ENCODE peak calls at places on chromosomes 16 and 17, in eight cellular contexts. One of them, this sample, is unnamed.

GRCh38 chr17:54426287-54426886 is 474.3 kb upstream of the TOM1L1 start:
- DNase-seq in MCF 10A: peak
- DNase-seq in HuH-7.5: peak
- DNase-seq in activated naive CD4-positive, alpha-beta T cell treated with anti-CD3 and anti-CD28 coated beads, Interleukin-2, amount 50 U/mL, for 16 hours: no peak
- DNase-seq in AG04450: no peak
- DNase-seq in activated T-cell treated with anti-CD3 and anti-CD28 coated beads, Interleukin-2, amount 50 U/mL, for 4 hours: no peak
- DNase-seq in AG10803: no peak
- DNase-seq in stimulated activated naive CD4-positive, alpha-beta T cell: no peak
- DNase-seq in this sample: no peak

GRCh38 chr17:42895185-42895555 is 5.4 kb upstream of the G6PC1 start:
- DNase-seq in HuH-7.5: no peak
- DNase-seq in stimulated activated naive CD4-positive, alpha-beta T cell: no peak
- DNase-seq in MCF 10A: peak
- DNase-seq in AG04450: peak
- DNase-seq in activated naive CD4-positive, alpha-beta T cell treated with anti-CD3 and anti-CD28 coated beads, Interleukin-2, amount 50 U/mL, for 16 hours: no peak
- DNase-seq in activated T-cell treated with anti-CD3 and anti-CD28 coated beads, Interleukin-2, amount 50 U/mL, for 4 hours: no peak
- DNase-seq in AG10803: peak
- DNase-seq in this sample: peak

GRCh38 chr16:68779891-68780290 is 42.8 kb downstream of the CDH1 start:
- DNase-seq in stimulated activated naive CD4-positive, alpha-beta T cell: no peak
- DNase-seq in activated T-cell treated with anti-CD3 and anti-CD28 coated beads, Interleukin-2, amount 50 U/mL, for 4 hours: no peak
- DNase-seq in AG04450: no peak
- DNase-seq in MCF 10A: no peak
- DNase-seq in HuH-7.5: no peak
- DNase-seq in AG10803: no peak
- DNase-seq in activated naive CD4-positive, alpha-beta T cell treated with anti-CD3 and anti-CD28 coated beads, Interleukin-2, amount 50 U/mL, for 16 hours: no peak
- DNase-seq in this sample: no peak

GRCh38 chr16:11321662-11322061 is 23.6 kb upstream of the RMI2 start:
- DNase-seq in stimulated activated naive CD4-positive, alpha-beta T cell: no peak
- DNase-seq in activated T-cell treated with anti-CD3 and anti-CD28 coated beads, Interleukin-2, amount 50 U/mL, for 4 hours: no peak
- DNase-seq in MCF 10A: no peak
- DNase-seq in AG04450: no peak
- DNase-seq in activated naive CD4-positive, alpha-beta T cell treated with anti-CD3 and anti-CD28 coated beads, Interleukin-2, amount 50 U/mL, for 16 hours: no peak
- DNase-seq in AG10803: no peak
- DNase-seq in HuH-7.5: no peak
- DNase-seq in this sample: no peak

GRCh38 chr17:40496634-40497420 is 4.6 kb downstream of the TNS4 start:
- DNase-seq in MCF 10A: peak
- DNase-seq in activated T-cell treated with anti-CD3 and anti-CD28 coated beads, Interleukin-2, amount 50 U/mL, for 4 hours: no peak
- DNase-seq in HuH-7.5: no peak
- DNase-seq in AG04450: no peak
- DNase-seq in AG10803: no peak
- DNase-seq in stimulated activated naive CD4-positive, alpha-beta T cell: no peak
- DNase-seq in activated naive CD4-positive, alpha-beta T cell treated with anti-CD3 and anti-CD28 coated beads, Interleukin-2, amount 50 U/mL, for 16 hours: no peak
- DNase-seq in this sample: no peak

GRCh38 chr16:87693827-87694226 is 72.0 kb downstream of the KLHDC4 start:
- DNase-seq in activated T-cell treated with anti-CD3 and anti-CD28 coated beads, Interleukin-2, amount 50 U/mL, for 4 hours: no peak
- DNase-seq in AG10803: no peak
- DNase-seq in AG04450: no peak
- DNase-seq in HuH-7.5: no peak
- DNase-seq in activated naive CD4-positive, alpha-beta T cell treated with anti-CD3 and anti-CD28 coated beads, Interleukin-2, amount 50 U/mL, for 16 hours: no peak
- DNase-seq in MCF 10A: no peak
- DNase-seq in stimulated activated naive CD4-positive, alpha-beta T cell: no peak
- DNase-seq in this sample: no peak

GRCh38 chr17:17156107-17156506 is 50.0 kb downstream of the PLD6 start:
- DNase-seq in HuH-7.5: no peak
- DNase-seq in stimulated activated naive CD4-positive, alpha-beta T cell: no peak
- DNase-seq in activated T-cell treated with anti-CD3 and anti-CD28 coated beads, Interleukin-2, amount 50 U/mL, for 4 hours: no peak
- DNase-seq in MCF 10A: peak
- DNase-seq in AG04450: peak
- DNase-seq in activated naive CD4-positive, alpha-beta T cell treated with anti-CD3 and anti-CD28 coated beads, Interleukin-2, amount 50 U/mL, for 16 hours: no peak
- DNase-seq in AG10803: peak
- DNase-seq in this sample: no peak

GRCh38 chr17:43671075-43671692 is 9.5 kb upstream of the MEOX1 start:
- DNase-seq in AG04450: no peak
- DNase-seq in activated T-cell treated with anti-CD3 and anti-CD28 coated beads, Interleukin-2, amount 50 U/mL, for 4 hours: no peak
- DNase-seq in AG10803: peak
- DNase-seq in HuH-7.5: no peak
- DNase-seq in activated naive CD4-positive, alpha-beta T cell treated with anti-CD3 and anti-CD28 coated beads, Interleukin-2, amount 50 U/mL, for 16 hours: no peak
- DNase-seq in MCF 10A: peak
- DNase-seq in stimulated activated naive CD4-positive, alpha-beta T cell: no peak
- DNase-seq in this sample: no peak

GRCh38 chr17:61205406-61205805 is 194.2 kb upstream of the TBX2 start:
- DNase-seq in MCF 10A: no peak
- DNase-seq in HuH-7.5: no peak
- DNase-seq in activated T-cell treated with anti-CD3 and anti-CD28 coated beads, Interleukin-2, amount 50 U/mL, for 4 hours: no peak
- DNase-seq in stimulated activated naive CD4-positive, alpha-beta T cell: no peak
- DNase-seq in AG04450: no peak
- DNase-seq in AG10803: no peak
- DNase-seq in activated naive CD4-positive, alpha-beta T cell treated with anti-CD3 and anti-CD28 coated beads, Interleukin-2, amount 50 U/mL, for 16 hours: no peak
- DNase-seq in this sample: no peak

GRCh38 chr17:80474933-80475915 is 1.2 kb downstream of the NPTX1 start:
- DNase-seq in AG10803: no peak
- DNase-seq in HuH-7.5: no peak
- DNase-seq in activated T-cell treated with anti-CD3 and anti-CD28 coated beads, Interleukin-2, amount 50 U/mL, for 4 hours: no peak
- DNase-seq in stimulated activated naive CD4-positive, alpha-beta T cell: peak
- DNase-seq in AG04450: no peak
- DNase-seq in activated naive CD4-positive, alpha-beta T cell treated with anti-CD3 and anti-CD28 coated beads, Interleukin-2, amount 50 U/mL, for 16 hours: peak
- DNase-seq in MCF 10A: peak
- DNase-seq in this sample: no peak